ENCODE peak calls at places on chromosome X, in six cellular contexts. One of them, this sample, is unnamed.

GRCh38 chrX:139828830-139829229 is 104.0 kb downstream of the ATP11C start:
- DNase-seq in right atrium auricular region: no peak
- DNase-seq in RCC 7860: no peak
- DNase-seq in GM13977: no peak
- DNase-seq in endothelial cell: no peak
- DNase-seq in fibroblast of pulmonary artery: no peak
- DNase-seq in this sample: no peak

GRCh38 chrX:84469226-84469625 is 33.0 kb downstream of the HDX start:
- DNase-seq in right atrium auricular region: no peak
- DNase-seq in RCC 7860: peak; percentile 3
- DNase-seq in GM13977: no peak
- DNase-seq in endothelial cell: no peak
- DNase-seq in fibroblast of pulmonary artery: peak; percentile 53
- DNase-seq in this sample: peak; percentile 62

GRCh38 chrX:43218198-43218597 is 437.9 kb upstream of the MAOA start:
- DNase-seq in right atrium auricular region: no peak
- DNase-seq in RCC 7860: no peak
- DNase-seq in GM13977: no peak
- DNase-seq in endothelial cell: no peak
- DNase-seq in fibroblast of pulmonary artery: no peak
- DNase-seq in this sample: no peak

GRCh38 chrX:142999209-142999720 is 26.5 kb upstream of the SPANXN4 start:
- DNase-seq in right atrium auricular region: no peak
- DNase-seq in RCC 7860: no peak
- DNase-seq in GM13977: no peak
- DNase-seq in endothelial cell: no peak
- DNase-seq in fibroblast of pulmonary artery: no peak
- DNase-seq in this sample: peak; percentile 18

GRCh38 chrX:119512145-119512800 is 44.0 kb downstream of the SLC25A5 start:
- DNase-seq in right atrium auricular region: peak; percentile 62
- DNase-seq in RCC 7860: peak; percentile 45
- DNase-seq in GM13977: peak; percentile 60
- DNase-seq in endothelial cell: peak; percentile 50
- DNase-seq in fibroblast of pulmonary artery: peak; percentile 80
- DNase-seq in this sample: peak; percentile 64

GRCh38 chrX:153813161-153813560 is 17.2 kb downstream of the PDZD4 start:
- DNase-seq in right atrium auricular region: no peak
- DNase-seq in RCC 7860: no peak
- DNase-seq in GM13977: no peak
- DNase-seq in endothelial cell: no peak
- DNase-seq in fibroblast of pulmonary artery: no peak
- DNase-seq in this sample: no peak

GRCh38 chrX:71640002-71640401 is 21.7 kb upstream of the CXCR3 start:
- DNase-seq in right atrium auricular region: no peak
- DNase-seq in RCC 7860: no peak
- DNase-seq in GM13977: no peak
- DNase-seq in endothelial cell: no peak
- DNase-seq in fibroblast of pulmonary artery: no peak
- DNase-seq in this sample: no peak

GRCh38 chrX:153643431-153644351 is 3.3 kb upstream of the DUSP9 start:
- DNase-seq in right atrium auricular region: no peak
- DNase-seq in RCC 7860: no peak
- DNase-seq in GM13977: no peak
- DNase-seq in endothelial cell: no peak
- DNase-seq in fibroblast of pulmonary artery: no peak
- DNase-seq in this sample: no peak

GRCh38 chrX:37543324-37543723 is 28.1 kb upstream of the LANCL3 start:
- DNase-seq in right atrium auricular region: no peak
- DNase-seq in RCC 7860: no peak
- DNase-seq in GM13977: no peak
- DNase-seq in endothelial cell: no peak
- DNase-seq in fibroblast of pulmonary artery: no peak
- DNase-seq in this sample: no peak

GRCh38 chrX:12711435-12712040 is 79.7 kb upstream of the PRPS2 start:
- DNase-seq in right atrium auricular region: no peak
- DNase-seq in RCC 7860: no peak
- DNase-seq in GM13977: no peak
- DNase-seq in endothelial cell: no peak
- DNase-seq in fibroblast of pulmonary artery: no peak
- DNase-seq in this sample: no peak

GRCh38 chrX:41167888-41168287 is 82.6 kb downstream of the USP9X start:
- DNase-seq in right atrium auricular region: no peak
- DNase-seq in RCC 7860: no peak
- DNase-seq in GM13977: no peak
- DNase-seq in endothelial cell: no peak
- DNase-seq in fibroblast of pulmonary artery: peak; percentile 7
- DNase-seq in this sample: no peak

GRCh38 chrX:111719426-111720210 is 38.6 kb downstream of the ALG13 start:
- DNase-seq in right atrium auricular region: no peak
- DNase-seq in RCC 7860: no peak
- DNase-seq in GM13977: no peak
- DNase-seq in endothelial cell: no peak
- DNase-seq in fibroblast of pulmonary artery: peak; percentile 14
- DNase-seq in this sample: peak; percentile 62

GRCh38 chrX:66931713-66932112 is 292.8 kb upstream of the EDA2R start:
- DNase-seq in right atrium auricular region: no peak
- DNase-seq in RCC 7860: no peak
- DNase-seq in GM13977: no peak
- DNase-seq in endothelial cell: no peak
- DNase-seq in fibroblast of pulmonary artery: no peak
- DNase-seq in this sample: no peak

GRCh38 chrX:120791013-120791643 is 84.5 kb downstream of the CT47B1 start:
- DNase-seq in right atrium auricular region: peak; percentile 68
- DNase-seq in RCC 7860: peak; percentile 15
- DNase-seq in GM13977: no peak
- DNase-seq in endothelial cell: no peak
- DNase-seq in fibroblast of pulmonary artery: peak; percentile 80
- DNase-seq in this sample: peak; percentile 67

GRCh38 chrX:40005290-40006011 is 92.3 kb downstream of the BCOR start:
- DNase-seq in right atrium auricular region: no peak
- DNase-seq in RCC 7860: no peak
- DNase-seq in GM13977: no peak
- DNase-seq in endothelial cell: no peak
- DNase-seq in fibroblast of pulmonary artery: peak; percentile 10
- DNase-seq in this sample: peak; percentile 11

GRCh38 chrX:41192880-41193279 is 107.6 kb downstream of the USP9X start:
- DNase-seq in right atrium auricular region: no peak
- DNase-seq in RCC 7860: no peak
- DNase-seq in GM13977: no peak
- DNase-seq in endothelial cell: no peak
- DNase-seq in fibroblast of pulmonary artery: no peak
- DNase-seq in this sample: no peak

GRCh38 chrX:95893632-95894031 is 791.0 kb upstream of the DIAPH2 start:
- DNase-seq in right atrium auricular region: no peak
- DNase-seq in RCC 7860: no peak
- DNase-seq in GM13977: no peak
- DNase-seq in endothelial cell: no peak
- DNase-seq in fibroblast of pulmonary artery: peak; percentile 83
- DNase-seq in this sample: peak; percentile 0

GRCh38 chrX:116194649-116195048 is 24.1 kb downstream of the AGTR2 start:
- DNase-seq in right atrium auricular region: no peak
- DNase-seq in RCC 7860: no peak
- DNase-seq in GM13977: no peak
- DNase-seq in endothelial cell: no peak
- DNase-seq in fibroblast of pulmonary artery: no peak
- DNase-seq in this sample: no peak

GRCh38 chrX:113473418-113473817 is 632.8 kb upstream of the AMOT start:
- DNase-seq in right atrium auricular region: no peak
- DNase-seq in RCC 7860: no peak
- DNase-seq in GM13977: no peak
- DNase-seq in endothelial cell: no peak
- DNase-seq in fibroblast of pulmonary artery: peak; percentile 1
- DNase-seq in this sample: no peak

GRCh38 chrX:69362354-69362753 is 141.8 kb upstream of the NALF2 start:
- DNase-seq in right atrium auricular region: no peak
- DNase-seq in RCC 7860: no peak
- DNase-seq in GM13977: no peak
- DNase-seq in endothelial cell: no peak
- DNase-seq in fibroblast of pulmonary artery: no peak
- DNase-seq in this sample: no peak

GRCh38 chrX:135112743-135113142 is 7.6 kb downstream of the ETDB start:
- DNase-seq in right atrium auricular region: no peak
- DNase-seq in RCC 7860: no peak
- DNase-seq in GM13977: no peak
- DNase-seq in endothelial cell: no peak
- DNase-seq in fibroblast of pulmonary artery: no peak
- DNase-seq in this sample: no peak

GRCh38 chrX:8653956-8654355 is 78.0 kb downstream of the ANOS1 start:
- DNase-seq in right atrium auricular region: no peak
- DNase-seq in RCC 7860: no peak
- DNase-seq in GM13977: no peak
- DNase-seq in endothelial cell: no peak
- DNase-seq in fibroblast of pulmonary artery: no peak
- DNase-seq in this sample: no peak

GRCh38 chrX:114162068-114162735 is 421.7 kb upstream of the HTR2C start:
- DNase-seq in right atrium auricular region: no peak
- DNase-seq in RCC 7860: no peak
- DNase-seq in GM13977: no peak
- DNase-seq in endothelial cell: peak; percentile 15
- DNase-seq in fibroblast of pulmonary artery: no peak
- DNase-seq in this sample: no peak

GRCh38 chrX:69133561-69134542 is 31.4 kb downstream of the PJA1 start:
- DNase-seq in right atrium auricular region: no peak
- DNase-seq in RCC 7860: peak; percentile 34
- DNase-seq in GM13977: no peak
- DNase-seq in endothelial cell: peak; percentile 47
- DNase-seq in fibroblast of pulmonary artery: peak; percentile 78
- DNase-seq in this sample: peak; percentile 61

GRCh38 chrX:133454525-133455323 is 39.4 kb upstream of the GPC4 start:
- DNase-seq in right atrium auricular region: no peak
- DNase-seq in RCC 7860: no peak
- DNase-seq in GM13977: no peak
- DNase-seq in endothelial cell: no peak
- DNase-seq in fibroblast of pulmonary artery: no peak
- DNase-seq in this sample: no peak

GRCh38 chrX:13816899-13817298 is at the start of gene GPM6B:
- DNase-seq in right atrium auricular region: no peak
- DNase-seq in RCC 7860: no peak
- DNase-seq in GM13977: no peak
- DNase-seq in endothelial cell: no peak
- DNase-seq in fibroblast of pulmonary artery: no peak
- DNase-seq in this sample: no peak

GRCh38 chrX:15315509-15315908 is at the start of gene ASB11:
- DNase-seq in right atrium auricular region: no peak
- DNase-seq in RCC 7860: no peak
- DNase-seq in GM13977: no peak
- DNase-seq in endothelial cell: no peak
- DNase-seq in fibroblast of pulmonary artery: no peak
- DNase-seq in this sample: no peak

GRCh38 chrX:77070108-77070918 is 376.9 kb upstream of the FGF16 start:
- DNase-seq in right atrium auricular region: no peak
- DNase-seq in RCC 7860: no peak
- DNase-seq in GM13977: no peak
- DNase-seq in endothelial cell: no peak
- DNase-seq in fibroblast of pulmonary artery: no peak
- DNase-seq in this sample: no peak

GRCh38 chrX:3037218-3037617 is 4.1 kb upstream of the ARSF start:
- DNase-seq in right atrium auricular region: no peak
- DNase-seq in RCC 7860: no peak
- DNase-seq in GM13977: no peak
- DNase-seq in endothelial cell: no peak
- DNase-seq in fibroblast of pulmonary artery: no peak
- DNase-seq in this sample: no peak

GRCh38 chrX:49919617-49920016 is 2.8 kb upstream of the CLCN5 start:
- DNase-seq in right atrium auricular region: peak; percentile 71
- DNase-seq in RCC 7860: no peak
- DNase-seq in GM13977: peak; percentile 39
- DNase-seq in endothelial cell: peak; percentile 34
- DNase-seq in fibroblast of pulmonary artery: peak; percentile 89
- DNase-seq in this sample: peak; percentile 86

GRCh38 chrX:123219916-123220315 is 35.8 kb downstream of the GRIA3 start:
- DNase-seq in right atrium auricular region: no peak
- DNase-seq in RCC 7860: no peak
- DNase-seq in GM13977: no peak
- DNase-seq in endothelial cell: no peak
- DNase-seq in fibroblast of pulmonary artery: no peak
- DNase-seq in this sample: peak; percentile 3

GRCh38 chrX:48676106-48676892 is 7.3 kb upstream of the WAS start:
- DNase-seq in right atrium auricular region: peak; percentile 89
- DNase-seq in RCC 7860: peak; percentile 84
- DNase-seq in GM13977: peak; percentile 96
- DNase-seq in endothelial cell: peak; percentile 82
- DNase-seq in fibroblast of pulmonary artery: peak; percentile 86
- DNase-seq in this sample: peak; percentile 76

This sample was measured in amniotic epithelial cell.